ENCODE peak calls at places on chromosomes 7 and 10, in nine cellular contexts. C is HCEC 1CT, I is NAMALWA, Q is head of caudate nucleus, B is colonic mucosa, G is GM23248, P is BE2C, X is glomerular endothelial cell, A is NCI-H460. T is an unnamed sample.

GRCh38 chr10:102559764-102560163 is 56.0 kb downstream of the SUFU start:
- DNase-seq in C (no peak), I (no peak), Q (no peak), B (no peak), G (no peak), P (no peak), X (no peak), A (no peak), T (no peak)

GRCh38 chr10:80154978-80155695 is 22.6 kb downstream of the PLAC9 start:
- DNase-seq in C (peak), I (no peak), Q (no peak), B (no peak), G (peak), P (no peak), X (no peak), A (no peak), T (no peak)

GRCh38 chr7:29431686-29432085 is 131.9 kb upstream of the PRR15 start:
- DNase-seq in C (no peak), I (no peak), Q (no peak), B (no peak), G (no peak), P (no peak), X (no peak), A (no peak), T (no peak)

GRCh38 chr7:2663960-2664359 is 24.0 kb upstream of the AMZ1 start:
- DNase-seq in C (no peak), I (no peak), Q (no peak), B (no peak), G (no peak), P (no peak), X (no peak), A (no peak), T (no peak)

GRCh38 chr7:127347567-127348246 is 44.8 kb downstream of the ZNF800 start:
- DNase-seq in C (no peak), I (peak), Q (peak), B (peak), G (peak), P (peak), X (no peak), A (peak), T (no peak)

GRCh38 chr7:1386623-1387220 is 72.5 kb downstream of the MICALL2 start:
- DNase-seq in C (no peak), I (no peak), Q (no peak), B (no peak), G (no peak), P (peak), X (no peak), A (no peak), T (no peak)

GRCh38 chr7:132766660-132767059 is 190.4 kb upstream of the PLXNA4 start:
- DNase-seq in C (no peak), I (no peak), Q (no peak), B (no peak), G (no peak), P (no peak), X (no peak), A (no peak), T (no peak)

GRCh38 chr10:71582019-71582418 is 137.6 kb downstream of the C10orf105 start:
- DNase-seq in C (peak), I (no peak), Q (peak), B (no peak), G (peak), P (no peak), X (no peak), A (peak), T (no peak)

GRCh38 chr7:21542891-21543527 is at the start of gene DNAH11:
- DNase-seq in C (no peak), I (no peak), Q (no peak), B (peak), G (peak), P (peak), X (no peak), A (peak), T (no peak)

GRCh38 chr10:79025113-79025832 is 43.5 kb upstream of the ZMIZ1 start:
- DNase-seq in C (no peak), I (no peak), Q (peak), B (no peak), G (no peak), P (peak), X (no peak), A (no peak), T (no peak)

GRCh38 chr10:79176949-79177602 is 108.3 kb downstream of the ZMIZ1 start:
- DNase-seq in C (no peak), I (peak), Q (no peak), B (no peak), G (peak), P (peak), X (no peak), A (no peak), T (no peak)

GRCh38 chr7:131370523-131370968 is 42.9 kb downstream of the MKLN1 start:
- DNase-seq in C (peak), I (peak), Q (no peak), B (no peak), G (peak), P (no peak), X (no peak), A (no peak), T (no peak)